ENCODE peak calls at places on chromosomes 7 and 10, in six cellular contexts. One of them, this sample, is unnamed.

GRCh38 chr10:132293416-132294195 is 14.1 kb downstream of the STK32C start:
- DNase-seq in skeletal muscle cell: no peak
- DNase-seq in epithelial cell of esophagus: no peak
- DNase-seq in NCI-H510A treated with DMSO at 0.1 percent for 48 hours: no peak
- DNase-seq in posterior cingulate gyrus: no peak
- DNase-seq in progenitor cell of endocrine pancreas: no peak
- DNase-seq in this sample: peak

GRCh38 chr7:121544199-121544598 is 148.1 kb upstream of the FAM3C start:
- DNase-seq in NCI-H510A treated with DMSO at 0.1 percent for 48 hours: no peak
- DNase-seq in posterior cingulate gyrus: no peak
- DNase-seq in skeletal muscle cell: no peak
- DNase-seq in progenitor cell of endocrine pancreas: no peak
- DNase-seq in epithelial cell of esophagus: no peak
- DNase-seq in this sample: no peak

GRCh38 chr10:26296351-26296750 is 79.8 kb downstream of the GAD2 start:
- DNase-seq in epithelial cell of esophagus: no peak
- DNase-seq in skeletal muscle cell: no peak
- DNase-seq in posterior cingulate gyrus: no peak
- DNase-seq in NCI-H510A treated with DMSO at 0.1 percent for 48 hours: no peak
- DNase-seq in progenitor cell of endocrine pancreas: no peak
- DNase-seq in this sample: no peak

GRCh38 chr7:127367679-127368078 is 24.8 kb downstream of the ZNF800 start:
- DNase-seq in posterior cingulate gyrus: no peak
- DNase-seq in skeletal muscle cell: no peak
- DNase-seq in progenitor cell of endocrine pancreas: no peak
- DNase-seq in NCI-H510A treated with DMSO at 0.1 percent for 48 hours: no peak
- DNase-seq in epithelial cell of esophagus: no peak
- DNase-seq in this sample: no peak

GRCh38 chr10:62095341-62096071 is 173.1 kb downstream of the RTKN2 start:
- DNase-seq in posterior cingulate gyrus: no peak
- DNase-seq in epithelial cell of esophagus: peak
- DNase-seq in NCI-H510A treated with DMSO at 0.1 percent for 48 hours: no peak
- DNase-seq in skeletal muscle cell: peak
- DNase-seq in progenitor cell of endocrine pancreas: no peak
- DNase-seq in this sample: no peak

GRCh38 chr7:70566659-70567058 is 565.3 kb upstream of the GALNT17 start:
- DNase-seq in epithelial cell of esophagus: peak
- DNase-seq in NCI-H510A treated with DMSO at 0.1 percent for 48 hours: no peak
- DNase-seq in progenitor cell of endocrine pancreas: no peak
- DNase-seq in posterior cingulate gyrus: no peak
- DNase-seq in skeletal muscle cell: peak
- DNase-seq in this sample: no peak

GRCh38 chr7:101882595-101883564 is 65.5 kb downstream of the CUX1 start:
- DNase-seq in progenitor cell of endocrine pancreas: no peak
- DNase-seq in posterior cingulate gyrus: no peak
- DNase-seq in epithelial cell of esophagus: peak
- DNase-seq in NCI-H510A treated with DMSO at 0.1 percent for 48 hours: peak
- DNase-seq in skeletal muscle cell: peak
- DNase-seq in this sample: peak

GRCh38 chr10:47152861-47153349 is 147.1 kb upstream of the GDF10 start:
- DNase-seq in NCI-H510A treated with DMSO at 0.1 percent for 48 hours: no peak
- DNase-seq in posterior cingulate gyrus: no peak
- DNase-seq in progenitor cell of endocrine pancreas: no peak
- DNase-seq in skeletal muscle cell: no peak
- DNase-seq in epithelial cell of esophagus: peak
- DNase-seq in this sample: peak

GRCh38 chr10:78287618-78288017 is 254.0 kb downstream of the RPS24 start:
- DNase-seq in epithelial cell of esophagus: no peak
- DNase-seq in skeletal muscle cell: no peak
- DNase-seq in posterior cingulate gyrus: no peak
- DNase-seq in NCI-H510A treated with DMSO at 0.1 percent for 48 hours: no peak
- DNase-seq in progenitor cell of endocrine pancreas: no peak
- DNase-seq in this sample: no peak

GRCh38 chr10:32057041-32057372 is 782 bp upstream of the KIF5B start:
- DNase-seq in epithelial cell of esophagus: no peak
- DNase-seq in NCI-H510A treated with DMSO at 0.1 percent for 48 hours: no peak
- DNase-seq in progenitor cell of endocrine pancreas: no peak
- DNase-seq in posterior cingulate gyrus: no peak
- DNase-seq in skeletal muscle cell: no peak
- DNase-seq in this sample: no peak

GRCh38 chr7:125878235-125878928 is 948.8 kb upstream of the POT1 start:
- DNase-seq in NCI-H510A treated with DMSO at 0.1 percent for 48 hours: no peak
- DNase-seq in epithelial cell of esophagus: no peak
- DNase-seq in progenitor cell of endocrine pancreas: no peak
- DNase-seq in posterior cingulate gyrus: no peak
- DNase-seq in skeletal muscle cell: no peak
- DNase-seq in this sample: no peak

GRCh38 chr10:97869091-97870042 is 19.7 kb downstream of the GOLGA7B start:
- DNase-seq in epithelial cell of esophagus: peak
- DNase-seq in NCI-H510A treated with DMSO at 0.1 percent for 48 hours: peak
- DNase-seq in progenitor cell of endocrine pancreas: peak
- DNase-seq in posterior cingulate gyrus: peak
- DNase-seq in skeletal muscle cell: peak
- DNase-seq in this sample: peak

GRCh38 chr7:16083931-16084330 is 337.4 kb downstream of the CRPPA start:
- DNase-seq in skeletal muscle cell: no peak
- DNase-seq in epithelial cell of esophagus: peak
- DNase-seq in posterior cingulate gyrus: no peak
- DNase-seq in progenitor cell of endocrine pancreas: no peak
- DNase-seq in NCI-H510A treated with DMSO at 0.1 percent for 48 hours: no peak
- DNase-seq in this sample: no peak

GRCh38 chr7:20785211-20786048 is 1.3 kb downstream of the SP8 start:
- DNase-seq in NCI-H510A treated with DMSO at 0.1 percent for 48 hours: peak
- DNase-seq in progenitor cell of endocrine pancreas: no peak
- DNase-seq in skeletal muscle cell: no peak
- DNase-seq in epithelial cell of esophagus: peak
- DNase-seq in posterior cingulate gyrus: no peak
- DNase-seq in this sample: peak

GRCh38 chr7:91883676-91884362 is 3.3 kb upstream of the MTERF1 start:
- DNase-seq in progenitor cell of endocrine pancreas: no peak
- DNase-seq in skeletal muscle cell: no peak
- DNase-seq in posterior cingulate gyrus: no peak
- DNase-seq in epithelial cell of esophagus: no peak
- DNase-seq in NCI-H510A treated with DMSO at 0.1 percent for 48 hours: no peak
- DNase-seq in this sample: no peak

GRCh38 chr7:92725161-92725925 is 111.0 kb downstream of the CDK6 start:
- DNase-seq in skeletal muscle cell: no peak
- DNase-seq in NCI-H510A treated with DMSO at 0.1 percent for 48 hours: no peak
- DNase-seq in epithelial cell of esophagus: no peak
- DNase-seq in progenitor cell of endocrine pancreas: no peak
- DNase-seq in posterior cingulate gyrus: no peak
- DNase-seq in this sample: no peak

This sample was measured in DMS53.